ENCODE peak calls at places on chromosome 11, in six cellular contexts. O, L, G, P, H and C are unnamed samples.

GRCh38 chr11:21472256-21472655 is 720.6 kb upstream of the ANO5 start:
- DNase-seq in O (no peak), L (no peak), G (no peak), P (peak), H (no peak), C (no peak)

GRCh38 chr11:126352163-126352562 is 3.3 kb upstream of the ST3GAL4 start:
- DNase-seq in O (no peak), L (no peak), G (no peak), P (no peak), H (no peak), C (no peak)

GRCh38 chr11:117903505-117904382 is 25.5 kb downstream of the TMPRSS13 start:
- DNase-seq in O (no peak), L (no peak), G (no peak), P (no peak), H (peak), C (no peak)

GRCh38 chr11:64040684-64041267 is 5.0 kb downstream of the FLRT1 start:
- DNase-seq in O (peak), L (no peak), G (no peak), P (peak), H (no peak), C (peak)

GRCh38 chr11:12274056-12274455 is 103.3 kb upstream of the PARVA start:
- DNase-seq in O (no peak), L (no peak), G (no peak), P (no peak), H (no peak), C (no peak)

GRCh38 chr11:3139086-3139440 is 26.0 kb downstream of the OSBPL5 start:
- DNase-seq in O (no peak), L (no peak), G (no peak), P (no peak), H (no peak), C (no peak)

GRCh38 chr11:64036081-64037026 is 623 bp downstream of the FLRT1 start:
- DNase-seq in O (peak), L (peak), G (no peak), P (no peak), H (no peak), C (peak)

GRCh38 chr11:109320595-109320994 is 101.4 kb upstream of the C11orf87 start:
- DNase-seq in O (no peak), L (no peak), G (peak), P (no peak), H (no peak), C (no peak)

GRCh38 chr11:65953471-65953870 is 8.1 kb upstream of the SART1 start:
- DNase-seq in O (no peak), L (no peak), G (no peak), P (no peak), H (no peak), C (no peak)

GRCh38 chr11:122267602-122268001 is 151.6 kb upstream of the BLID start:
- DNase-seq in O (no peak), L (no peak), G (no peak), P (no peak), H (no peak), C (no peak)

GRCh38 chr11:60018058-60018457 is 1.1 kb downstream of the OOSP4B start:
- DNase-seq in O (no peak), L (no peak), G (no peak), P (no peak), H (no peak), C (no peak)

GRCh38 chr11:120773501-120774031 is 250.3 kb upstream of the TBCEL start:
- DNase-seq in O (no peak), L (no peak), G (no peak), P (no peak), H (no peak), C (no peak)

GRCh38 chr11:87924125-87924524 is 251.1 kb downstream of the RAB38 start:
- DNase-seq in O (no peak), L (no peak), G (no peak), P (no peak), H (no peak), C (no peak)

GRCh38 chr11:87926250-87926970 is 248.8 kb downstream of the RAB38 start:
- DNase-seq in O (peak), L (no peak), G (peak), P (no peak), H (no peak), C (no peak)
- H3K27ac ChIP-seq in O (no peak), L (no peak), G (peak), P (no peak), H (no peak), C (no peak)

GRCh38 chr11:116086426-116086825 is 582.2 kb upstream of the CADM1 start:
- DNase-seq in O (no peak), L (no peak), G (no peak), P (no peak), H (no peak), C (no peak)
- H3K27ac ChIP-seq in O (no peak), L (no peak), G (no peak), P (no peak), H (no peak), C (no peak)

DNA sequence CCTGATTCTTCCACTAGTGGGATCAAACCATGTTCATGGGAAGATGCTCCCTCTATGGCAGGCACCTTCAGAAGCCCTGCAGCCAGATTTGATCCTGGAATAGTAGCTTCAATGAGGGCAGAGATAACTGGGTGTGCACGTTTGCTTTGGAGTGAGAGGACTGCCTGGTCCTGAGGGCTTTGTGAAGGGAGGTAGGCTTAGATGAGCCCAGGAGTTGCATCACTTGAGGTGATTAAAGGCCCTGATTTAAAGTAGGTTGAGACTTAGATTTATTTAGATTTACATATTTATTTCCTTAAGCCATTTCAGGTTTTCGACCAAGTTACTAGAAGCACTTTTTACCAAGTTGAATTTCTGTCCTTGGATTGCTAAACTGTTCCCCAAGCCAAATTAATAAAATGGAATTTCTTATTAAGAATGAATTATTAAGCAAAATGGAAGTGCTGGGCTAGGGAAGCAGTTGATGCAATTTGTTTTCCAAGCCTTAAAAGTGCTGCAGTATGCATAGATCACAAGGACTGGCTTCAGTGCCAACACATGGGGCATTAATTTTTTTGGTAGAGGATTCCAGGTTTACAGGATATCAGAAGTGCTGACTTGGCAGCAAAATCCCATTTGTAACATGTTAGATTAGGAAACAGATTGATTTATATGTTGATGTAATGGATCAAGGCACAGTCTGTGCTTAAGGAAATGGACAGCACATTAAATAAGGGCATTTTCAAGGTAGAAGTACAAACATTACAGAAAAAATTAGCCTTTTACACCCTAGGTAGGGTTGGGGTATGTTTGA is 33.0 kb downstream of the APLP2 start:
- DNase-seq in O (no peak), L (no peak), G (no peak), P (no peak), H (no peak), C (no peak)
- H3K27ac ChIP-seq in O (no peak), L (peak), G (peak), P (no peak), H (no peak), C (no peak)

DNA sequence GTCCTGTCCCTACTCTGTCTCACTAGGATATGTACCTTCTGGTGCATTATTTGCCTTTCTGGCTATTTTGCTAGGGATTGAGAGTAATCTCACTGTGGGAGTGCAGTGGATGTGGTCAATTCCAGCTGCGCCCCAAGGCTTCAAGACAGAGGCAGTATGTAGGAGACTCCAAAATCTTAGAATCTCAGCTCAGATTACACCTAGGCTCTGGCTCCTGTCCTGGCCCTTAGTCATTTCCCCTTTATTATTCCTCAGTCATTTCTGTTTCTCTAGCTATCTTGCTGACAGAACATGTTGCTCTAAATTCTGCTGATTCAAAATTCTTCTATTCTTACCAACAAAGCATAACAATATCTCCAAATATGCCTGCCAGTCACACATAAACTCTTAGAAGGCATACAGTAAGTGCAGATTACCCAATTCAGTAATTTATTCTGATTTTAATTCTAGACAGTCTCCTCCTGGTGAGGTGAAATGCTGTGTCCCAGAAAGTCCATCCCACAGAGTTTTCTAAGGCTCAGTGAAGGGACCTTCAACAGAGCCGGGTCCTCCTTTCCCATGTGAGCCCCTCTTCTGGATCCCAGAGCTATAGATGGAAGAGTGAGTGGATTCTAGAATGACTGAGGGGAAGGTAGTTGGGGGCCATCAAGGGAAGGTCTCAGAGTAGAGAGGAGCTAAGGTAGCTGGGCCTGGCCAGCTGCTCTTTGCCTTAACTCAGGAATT is 24.3 kb upstream of the GLYATL1 start:
- DNase-seq in O (no peak), L (no peak), G (no peak), P (no peak), H (no peak), C (no peak)
- H3K27ac ChIP-seq in O (no peak), L (no peak), G (no peak), P (no peak), H (no peak), C (no peak)

GRCh38 chr11:61339490-61339878 is 6.5 kb downstream of the TKFC start:
- DNase-seq in O (no peak), L (no peak), G (no peak), P (no peak), H (no peak), C (no peak)

GRCh38 chr11:61340985-61341384 is 8.0 kb downstream of the TKFC start:
- DNase-seq in O (no peak), L (no peak), G (no peak), P (no peak), H (no peak), C (no peak)

GRCh38 chr11:61343792-61344745 is 11.0 kb downstream of the TKFC start:
- DNase-seq in O (no peak), L (no peak), G (no peak), P (no peak), H (peak), C (no peak)

GRCh38 chr11:61342207-61342803 is 9.3 kb downstream of the TKFC start:
- DNase-seq in O (no peak), L (no peak), G (no peak), P (no peak), H (no peak), C (no peak)

GRCh38 chr11:61341706-61342105 is 8.7 kb downstream of the TKFC start:
- DNase-seq in O (no peak), L (no peak), G (no peak), P (no peak), H (peak), C (no peak)
- H3K27ac ChIP-seq in O (no peak), L (no peak), G (no peak), P (no peak), H (no peak), C (no peak)

DNA sequence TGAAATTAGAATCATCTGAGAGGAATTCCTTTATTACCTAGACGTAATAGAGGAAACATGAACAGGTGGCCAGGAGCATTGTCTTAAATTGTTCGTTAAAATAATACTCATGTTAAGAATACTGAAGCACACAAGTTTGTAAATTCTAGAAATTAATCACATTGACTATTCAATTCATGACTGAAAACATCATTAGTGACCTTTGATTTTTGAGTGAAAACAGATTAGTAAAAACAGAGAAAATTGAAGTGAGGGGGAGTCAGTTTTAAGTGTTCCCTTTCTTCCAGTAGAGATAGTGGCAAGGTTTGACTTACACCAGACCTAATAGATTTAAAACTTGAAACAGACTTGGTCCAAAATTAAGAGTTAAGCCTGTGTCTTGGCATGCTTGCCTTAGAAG is 1.4 kb downstream of the ZFP91 start:
- DNase-seq in O (no peak), L (no peak), G (no peak), P (no peak), H (no peak), C (no peak)
- H3K27ac ChIP-seq in O (peak), L (peak), G (peak), P (peak), H (peak), C (peak)

DNA sequence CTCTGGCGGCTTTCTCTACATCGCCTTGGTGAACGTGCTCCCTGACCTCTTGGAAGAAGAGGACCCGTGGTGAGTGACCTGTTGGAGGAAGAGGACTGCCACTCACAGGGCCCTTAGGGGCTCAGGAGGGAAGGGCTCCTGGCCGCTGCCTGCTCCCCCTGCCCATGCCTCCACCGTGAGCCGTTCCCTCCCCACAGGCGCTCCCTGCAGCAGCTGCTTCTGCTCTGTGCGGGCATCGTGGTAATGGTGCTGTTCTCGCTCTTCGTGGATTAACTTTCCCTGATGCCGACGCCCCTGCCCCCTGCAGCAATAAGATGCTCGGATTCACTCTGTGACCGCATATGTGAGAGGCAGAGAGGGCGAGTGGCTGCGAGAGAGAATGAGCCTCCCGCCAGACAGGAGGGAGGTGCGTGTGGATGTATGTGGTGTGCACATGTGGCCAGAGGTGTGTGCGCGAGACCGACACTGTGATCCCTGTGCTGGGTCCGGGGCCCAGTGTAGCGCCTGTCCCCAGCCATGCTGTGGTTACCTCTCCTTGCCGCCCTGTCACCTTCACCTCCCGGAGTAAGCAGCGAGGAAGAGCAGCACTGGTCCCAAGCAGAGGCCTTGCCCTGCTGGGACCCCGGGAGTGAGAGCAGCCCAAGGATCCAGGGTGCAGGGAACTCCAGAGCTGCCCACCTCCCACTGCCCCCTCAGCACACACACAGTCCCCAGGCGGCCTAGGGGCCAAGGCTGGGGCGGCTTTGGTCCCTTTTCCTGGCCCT is 6.9 kb downstream of the SLC39A13 start:
- DNase-seq in O (no peak), L (no peak), G (no peak), P (no peak), H (no peak), C (no peak)
- H3K27ac ChIP-seq in O (no peak), L (peak), G (peak), P (peak), H (peak), C (no peak)

GRCh38 chr11:119116235-119116594 is 5.2 kb upstream of the HINFP start:
- DNase-seq in O (no peak), L (no peak), G (no peak), P (no peak), H (peak), C (no peak)

GRCh38 chr11:119117004-119117706 is 4.2 kb upstream of the HINFP start:
- DNase-seq in O (no peak), L (no peak), G (no peak), P (no peak), H (peak), C (no peak)

GRCh38 chr11:119115484-119116234 is 5.7 kb upstream of the HINFP start:
- DNase-seq in O (no peak), L (no peak), G (no peak), P (no peak), H (peak), C (peak)

GRCh38 chr11:119118227-119118626 is 3.2 kb upstream of the HINFP start:
- DNase-seq in O (no peak), L (no peak), G (no peak), P (no peak), H (no peak), C (no peak)

GRCh38 chr11:119116601-119117000 is 4.8 kb upstream of the HINFP start:
- DNase-seq in O (no peak), L (no peak), G (no peak), P (no peak), H (peak), C (no peak)
- H3K27ac ChIP-seq in O (no peak), L (no peak), G (no peak), P (no peak), H (peak), C (peak)